ENCODE peak calls at places on chromosomes 12 and 14, in four cellular contexts. One of them, this sample, is unnamed.

GRCh38 chr12:98901189-98901588 is 256.1 kb downstream of the APAF1 start:
- DNase-seq in HCT116: no peak
- DNase-seq in HepG2: no peak
- DNase-seq in SK-N-SH: no peak
- DNase-seq in this sample: peak

GRCh38 chr14:104138098-104138890 is at the start of gene KIF26A:
- DNase-seq in HepG2: no peak
- DNase-seq in HCT116: peak
- DNase-seq in SK-N-SH: peak
- DNase-seq in this sample: no peak

GRCh38 chr12:73180734-73181133 is 908.6 kb downstream of the TRHDE start:
- DNase-seq in HCT116: no peak
- DNase-seq in SK-N-SH: no peak
- DNase-seq in HepG2: no peak
- DNase-seq in this sample: no peak

GRCh38 chr12:111868676-111869588 is 26.9 kb downstream of the MAPKAPK5 start:
- DNase-seq in HepG2: no peak
- DNase-seq in HCT116: no peak
- DNase-seq in SK-N-SH: no peak
- DNase-seq in this sample: no peak

GRCh38 chr12:112907415-112908157 is 824 bp downstream of the OAS1 start:
- DNase-seq in SK-N-SH: no peak
- DNase-seq in HCT116: no peak
- DNase-seq in HepG2: no peak
- DNase-seq in this sample: no peak

GRCh38 chr14:69191340-69192111 is at the start of gene EXD2:
- DNase-seq in HCT116: peak
- DNase-seq in HepG2: peak
- DNase-seq in SK-N-SH: peak
- DNase-seq in this sample: peak

GRCh38 chr14:38837333-38838048 is 265.5 kb downstream of the SEC23A start:
- DNase-seq in HCT116: no peak
- DNase-seq in SK-N-SH: no peak
- DNase-seq in HepG2: no peak
- DNase-seq in this sample: no peak

GRCh38 chr12:57623811-57624390 is 9.1 kb downstream of the B4GALNT1 start:
- DNase-seq in SK-N-SH: no peak
- DNase-seq in HCT116: no peak
- DNase-seq in HepG2: no peak
- DNase-seq in this sample: no peak

GRCh38 chr12:49885118-49885517 is 18.6 kb downstream of the FAIM2 start:
- DNase-seq in HCT116: no peak
- DNase-seq in SK-N-SH: no peak
- DNase-seq in HepG2: no peak
- DNase-seq in this sample: no peak

GRCh38 chr12:57591567-57592325 is 754 bp downstream of the PIP4K2C start:
- DNase-seq in SK-N-SH: peak
- DNase-seq in HepG2: no peak
- DNase-seq in HCT116: no peak
- DNase-seq in this sample: peak

GRCh38 chr12:41521872-41522379 is 333.8 kb downstream of the PDZRN4 start:
- DNase-seq in HCT116: no peak
- DNase-seq in SK-N-SH: no peak
- DNase-seq in HepG2: no peak
- DNase-seq in this sample: no peak

GRCh38 chr14:24238123-24238522 is 4.3 kb downstream of the TINF2 start:
- DNase-seq in HepG2: no peak
- DNase-seq in SK-N-SH: no peak
- DNase-seq in HCT116: no peak
- DNase-seq in this sample: no peak

GRCh38 chr12:104651812-104652211 is 195.1 kb downstream of the CHST11 start:
- DNase-seq in HCT116: no peak
- DNase-seq in SK-N-SH: no peak
- DNase-seq in HepG2: no peak
- DNase-seq in this sample: no peak

GRCh38 chr12:128976120-128976519 is 122.8 kb downstream of the GLT1D1 start:
- DNase-seq in HepG2: no peak
- DNase-seq in HCT116: no peak
- DNase-seq in SK-N-SH: no peak
- DNase-seq in this sample: peak

GRCh38 chr12:131535779-131536178 is 175.1 kb upstream of the SFSWAP start:
- DNase-seq in HepG2: no peak
- DNase-seq in SK-N-SH: no peak
- DNase-seq in HCT116: no peak
- DNase-seq in this sample: no peak

GRCh38 chr12:105977256-105978051 is 161.3 kb downstream of the NUAK1 start:
- DNase-seq in SK-N-SH: no peak
- DNase-seq in HepG2: no peak
- DNase-seq in HCT116: no peak
- DNase-seq in this sample: no peak

GRCh38 chr12:82479511-82479910 is 121.2 kb downstream of the METTL25 start:
- DNase-seq in HepG2: no peak
- DNase-seq in SK-N-SH: no peak
- DNase-seq in HCT116: no peak
- DNase-seq in this sample: peak

GRCh38 chr14:93727039-93727740 is 61.1 kb downstream of the PRIMA1 start:
- DNase-seq in HCT116: no peak
- DNase-seq in SK-N-SH: no peak
- DNase-seq in HepG2: no peak
- DNase-seq in this sample: no peak

GRCh38 chr14:56555921-56556570 is 23.6 kb upstream of the TMEM260 start:
- DNase-seq in HCT116: peak
- DNase-seq in SK-N-SH: peak
- DNase-seq in HepG2: peak
- DNase-seq in this sample: peak

GRCh38 chr12:124814741-124815613 is 48.7 kb downstream of the SCARB1 start:
- DNase-seq in SK-N-SH: no peak
- DNase-seq in HepG2: no peak
- DNase-seq in HCT116: no peak
- DNase-seq in this sample: no peak

GRCh38 chr12:108495054-108495453 is 20.0 kb upstream of the FICD start:
- DNase-seq in SK-N-SH: peak
- DNase-seq in HepG2: peak
- DNase-seq in HCT116: peak
- DNase-seq in this sample: no peak

GRCh38 chr14:50039120-50039517 is 77.3 kb downstream of the VCPKMT start:
- DNase-seq in HepG2: no peak
- DNase-seq in HCT116: no peak
- DNase-seq in SK-N-SH: no peak
- DNase-seq in this sample: no peak

GRCh38 chr12:3332190-3332589 is 158.8 kb upstream of the PRMT8 start:
- DNase-seq in SK-N-SH: no peak
- DNase-seq in HepG2: no peak
- DNase-seq in HCT116: no peak
- DNase-seq in this sample: peak

GRCh38 chr12:52754135-52754534 is 23.0 kb downstream of the KRT76 start:
- DNase-seq in HCT116: no peak
- DNase-seq in HepG2: no peak
- DNase-seq in SK-N-SH: no peak
- DNase-seq in this sample: no peak
- TF ChIP-seq JUND in HCT116: no peak
- TF ChIP-seq JUND in HepG2: no peak
- TF ChIP-seq JUND in SK-N-SH: no peak
- TF ChIP-seq JUND in this sample: no peak

GRCh38 chr12:74449872-74450271 is 87.8 kb upstream of the ATXN7L3B start:
- DNase-seq in HepG2: no peak
- DNase-seq in SK-N-SH: no peak
- DNase-seq in HCT116: peak
- DNase-seq in this sample: no peak
- TF ChIP-seq JUND in HepG2: no peak
- TF ChIP-seq JUND in SK-N-SH: no peak
- TF ChIP-seq JUND in HCT116: no peak
- TF ChIP-seq JUND in this sample: no peak

GRCh38 chr12:15829255-15829654 is 40.1 kb upstream of the EPS8 start:
- DNase-seq in HCT116: no peak
- DNase-seq in HepG2: no peak
- DNase-seq in SK-N-SH: no peak
- DNase-seq in this sample: no peak

GRCh38 chr12:15827136-15827535 is 37.9 kb upstream of the EPS8 start:
- DNase-seq in HepG2: no peak
- DNase-seq in SK-N-SH: no peak
- DNase-seq in HCT116: no peak
- DNase-seq in this sample: no peak

GRCh38 chr12:15830538-15830937 is 41.4 kb upstream of the EPS8 start:
- DNase-seq in HepG2: no peak
- DNase-seq in HCT116: no peak
- DNase-seq in SK-N-SH: no peak
- DNase-seq in this sample: no peak

GRCh38 chr12:15831315-15831993 is 42.3 kb upstream of the EPS8 start:
- DNase-seq in HepG2: no peak
- DNase-seq in SK-N-SH: no peak
- DNase-seq in HCT116: no peak
- DNase-seq in this sample: no peak

GRCh38 chr12:15829949-15830348 is 40.8 kb upstream of the EPS8 start:
- DNase-seq in SK-N-SH: no peak
- DNase-seq in HepG2: no peak
- DNase-seq in HCT116: no peak
- DNase-seq in this sample: no peak
- TF ChIP-seq JUND in SK-N-SH: no peak
- TF ChIP-seq JUND in HepG2: no peak
- TF ChIP-seq JUND in HCT116: no peak
- TF ChIP-seq JUND in this sample: no peak

DNA sequence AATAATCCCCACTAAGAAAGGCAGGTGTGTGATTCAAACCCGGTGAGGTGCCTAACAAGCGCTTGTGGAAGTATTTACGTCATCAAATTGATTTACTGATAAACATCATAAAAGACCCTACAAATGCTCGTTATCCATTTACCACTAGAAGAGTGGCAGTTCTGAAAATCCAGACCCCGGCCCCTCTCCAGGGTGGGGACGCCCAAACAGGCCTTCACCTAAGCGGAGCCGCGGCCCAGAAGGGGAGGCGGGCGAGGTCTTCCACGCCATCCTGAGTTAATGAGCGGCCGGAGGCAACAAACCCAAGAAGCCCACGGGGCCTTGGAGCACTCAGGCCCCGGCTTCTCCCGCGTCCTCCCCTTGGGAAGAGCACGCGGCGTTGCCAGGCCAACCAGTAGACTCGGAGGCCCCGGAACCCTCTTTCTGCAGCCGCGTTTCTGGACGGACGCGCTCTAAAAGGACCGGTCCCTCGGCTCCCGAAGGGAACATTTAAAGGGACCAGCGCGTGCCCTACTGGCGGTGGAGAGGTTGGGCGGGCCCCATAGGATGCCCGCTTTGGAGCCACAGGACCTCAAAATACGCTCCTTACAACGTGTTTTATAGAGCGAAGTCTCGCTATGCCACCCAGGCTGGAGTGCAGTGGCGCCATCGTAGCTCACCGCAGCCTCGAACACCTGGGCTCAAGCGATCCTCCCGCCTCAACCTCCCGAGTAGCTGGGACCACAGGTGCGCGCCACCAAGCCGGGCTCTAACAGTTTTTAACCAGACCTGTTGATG is 3.5 kb downstream of the PTPN21 start:
- DNase-seq in SK-N-SH: peak
- DNase-seq in HCT116: peak
- DNase-seq in HepG2: no peak
- DNase-seq in this sample: peak
- TF ChIP-seq JUND in SK-N-SH: no peak
- TF ChIP-seq JUND in HCT116: peak
- TF ChIP-seq JUND in HepG2: no peak
- TF ChIP-seq JUND in this sample: no peak

DNA sequence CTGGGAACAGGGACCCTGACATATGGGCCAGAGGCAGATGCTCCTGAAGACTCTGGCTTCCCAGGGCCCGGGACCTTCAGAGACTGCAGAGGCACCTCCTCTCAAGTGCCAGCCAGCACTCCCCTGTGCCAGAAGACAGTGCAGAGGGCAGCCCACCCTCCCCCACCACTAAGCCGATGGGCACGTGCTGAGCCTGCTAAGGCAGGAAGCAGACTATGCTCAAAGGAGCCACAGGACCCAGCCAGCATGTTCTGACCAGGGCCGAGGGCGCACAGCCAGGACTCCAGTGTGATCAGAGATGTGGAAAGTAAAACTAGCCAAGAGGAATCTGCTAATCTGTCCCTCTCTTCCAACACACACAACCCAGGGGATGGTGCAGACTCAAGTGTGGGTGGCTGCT is 29.8 kb downstream of the DIO3 start:
- DNase-seq in SK-N-SH: peak
- DNase-seq in HCT116: no peak
- DNase-seq in HepG2: no peak
- DNase-seq in this sample: no peak
- TF ChIP-seq JUND in SK-N-SH: no peak
- TF ChIP-seq JUND in HCT116: no peak
- TF ChIP-seq JUND in HepG2: no peak
- TF ChIP-seq JUND in this sample: no peak

GRCh38 chr12:26636710-26637328 is 196.2 kb downstream of the ITPR2 start:
- DNase-seq in HepG2: peak
- DNase-seq in SK-N-SH: no peak
- DNase-seq in HCT116: no peak
- DNase-seq in this sample: no peak
- TF ChIP-seq JUND in HepG2: no peak
- TF ChIP-seq JUND in SK-N-SH: no peak
- TF ChIP-seq JUND in HCT116: no peak
- TF ChIP-seq JUND in this sample: no peak

GRCh38 chr12:16606936-16607335 is 974 bp upstream of the LMO3 start:
- DNase-seq in HCT116: no peak
- DNase-seq in SK-N-SH: no peak
- DNase-seq in HepG2: no peak
- DNase-seq in this sample: no peak
- TF ChIP-seq JUND in HCT116: no peak
- TF ChIP-seq JUND in SK-N-SH: no peak
- TF ChIP-seq JUND in HepG2: no peak
- TF ChIP-seq JUND in this sample: no peak

GRCh38 chr14:54564799-54565235 is 2.1 kb upstream of the SAMD4A start:
- DNase-seq in SK-N-SH: no peak
- DNase-seq in HCT116: no peak
- DNase-seq in HepG2: peak
- DNase-seq in this sample: peak
- TF ChIP-seq JUND in SK-N-SH: no peak
- TF ChIP-seq JUND in HCT116: no peak
- TF ChIP-seq JUND in HepG2: no peak
- TF ChIP-seq JUND in this sample: no peak

GRCh38 chr12:27366621-27367020 is 34.0 kb downstream of the BMAL2 start:
- DNase-seq in HCT116: no peak
- DNase-seq in HepG2: no peak
- DNase-seq in SK-N-SH: no peak
- DNase-seq in this sample: no peak
- TF ChIP-seq JUND in HCT116: no peak
- TF ChIP-seq JUND in HepG2: no peak
- TF ChIP-seq JUND in SK-N-SH: no peak
- TF ChIP-seq JUND in this sample: no peak